ENCODE peak calls at places on chromosomes 3 and 15, in six cellular contexts. I is aorta; W is naive thymus-derived CD4-positive, alpha-beta T cell; M is endodermal cell; D is A673; C is HepG2. R is an unnamed sample.

GRCh38 chr3:120177907-120178306 is 83.7 kb upstream of the GSK3B start:
- DNase-seq in I (no peak), W (no peak), M (peak; percentile 76), D (no peak), C (peak; percentile 23), R (no peak)

GRCh38 chr3:176362191-176362731 is 835.0 kb downstream of the TBL1XR1 start:
- DNase-seq in I (peak; percentile 64), W (no peak), M (peak; percentile 83), D (no peak), C (no peak), R (peak; percentile 53)

GRCh38 chr3:43766672-43767465 is 76.1 kb downstream of the ABHD5 start:
- DNase-seq in I (no peak), W (no peak), M (no peak), D (peak; percentile 51), C (no peak), R (no peak)

GRCh38 chr3:46080124-46080991 is 53.1 kb upstream of the XCR1 start:
- DNase-seq in I (no peak), W (no peak), M (no peak), D (no peak), C (no peak), R (no peak)

GRCh38 chr3:188362405-188362831 is 208.5 kb downstream of the LPP start:
- DNase-seq in I (no peak), W (no peak), M (no peak), D (no peak), C (peak; percentile 73), R (no peak)

GRCh38 chr3:105417538-105418289 is 51.0 kb downstream of the ALCAM start:
- DNase-seq in I (no peak), W (no peak), M (no peak), D (no peak), C (no peak), R (no peak)

GRCh38 chr3:148084931-148085330 is 612.8 kb upstream of the AGTR1 start:
- DNase-seq in I (no peak), W (no peak), M (no peak), D (peak; percentile 25), C (no peak), R (no peak)

GRCh38 chr3:56835626-56836025 is 33.9 kb upstream of the ARHGEF3 start:
- DNase-seq in I (no peak), W (no peak), M (no peak), D (no peak), C (no peak), R (no peak)

GRCh38 chr15:25347707-25348106 is 91.1 kb downstream of the UBE3A start:
- DNase-seq in I (no peak), W (no peak), M (no peak), D (no peak), C (no peak), R (no peak)

GRCh38 chr15:49064281-49064653 is 18.0 kb upstream of the SECISBP2L start:
- DNase-seq in I (no peak), W (no peak), M (no peak), D (no peak), C (peak; percentile 19), R (no peak)

GRCh38 chr15:41334293-41335120 is 1.8 kb downstream of the NUSAP1 start:
- DNase-seq in I (no peak), W (no peak), M (no peak), D (no peak), C (no peak), R (no peak)

GRCh38 chr3:150242220-150242938 is 165.7 kb upstream of the TSC22D2 start:
- DNase-seq in I (no peak), W (no peak), M (no peak), D (peak; percentile 47), C (no peak), R (no peak)

GRCh38 chr3:51896607-51897305 is 6.4 kb downstream of the IQCF1 start:
- DNase-seq in I (no peak), W (no peak), M (no peak), D (no peak), C (no peak), R (no peak)

GRCh38 chr3:55622733-55623132 is 135.6 kb upstream of the WNT5A start:
- DNase-seq in I (no peak), W (no peak), M (no peak), D (no peak), C (no peak), R (no peak)

GRCh38 chr3:72255736-72256559 is 471.0 kb upstream of the PROK2 start:
- DNase-seq in I (no peak), W (peak; percentile 33), M (peak; percentile 62), D (peak; percentile 23), C (no peak), R (peak; percentile 41)

GRCh38 chr3:105422645-105423044 is 55.9 kb downstream of the ALCAM start:
- DNase-seq in I (no peak), W (no peak), M (no peak), D (no peak), C (no peak), R (no peak)

GRCh38 chr3:143831998-143832397 is 16.3 kb downstream of the SLC9A9 start:
- DNase-seq in I (no peak), W (no peak), M (no peak), D (no peak), C (no peak), R (no peak)
- H3K4me3 ChIP-seq in I (no peak overlapping the region), W (no peak overlapping the region), M (no peak overlapping the region), D (no peak overlapping the region), C (no peak overlapping the region), R (no peak overlapping the region)

GRCh38 chr3:101423984-101424888 is 88.8 kb downstream of the SENP7 start:
- DNase-seq in I (no peak), W (peak; percentile 4), M (no peak), D (no peak), C (no peak), R (no peak)
- H3K27ac ChIP-seq in I (no peak overlapping the region), W (no peak overlapping the region), M (no peak overlapping the region), D (no peak overlapping the region), C (no peak overlapping the region), R (no peak overlapping the region)

GRCh38 chr3:24047513-24047912 is 102.4 kb downstream of the NR1D2 start:
- DNase-seq in I (no peak), W (no peak), M (no peak), D (no peak), C (no peak), R (no peak)

GRCh38 chr3:24042879-24043567 is 97.9 kb downstream of the NR1D2 start:
- DNase-seq in I (no peak), W (no peak), M (no peak), D (no peak), C (no peak), R (no peak)

GRCh38 chr3:24042174-24042878 is 97.2 kb downstream of the NR1D2 start:
- DNase-seq in I (no peak), W (no peak), M (no peak), D (no peak), C (no peak), R (no peak)

GRCh38 chr3:24046214-24046613 is 101.1 kb downstream of the NR1D2 start:
- DNase-seq in I (no peak), W (no peak), M (no peak), D (no peak), C (no peak), R (no peak)

GRCh38 chr3:24043985-24044384 is 98.9 kb downstream of the NR1D2 start:
- DNase-seq in I (no peak), W (no peak), M (no peak), D (no peak), C (no peak), R (no peak)
- H3K4me3 ChIP-seq in I (no peak overlapping the region), W (no peak overlapping the region), M (no peak overlapping the region), D (no peak overlapping the region), C (no peak overlapping the region), R (no peak overlapping the region)

GRCh38 chr15:31163769-31164572 is 62.4 kb upstream of the TRPM1 start:
- DNase-seq in I (no peak), W (no peak), M (no peak), D (no peak), C (no peak), R (no peak)
- H3K27ac ChIP-seq in I (no peak overlapping the region), W (no peak overlapping the region), M (no peak overlapping the region), D (no peak overlapping the region), C (no peak overlapping the region), R (no peak overlapping the region)

GRCh38 chr3:134796313-134797079 is 1.4 kb downstream of the EPHB1 start:
- DNase-seq in I (peak; percentile 76), W (no peak), M (peak; percentile 82), D (peak; percentile 24), C (no peak), R (no peak)
- H3K4me3 ChIP-seq in I (peak overlapping the region; percentile 44), W (no peak overlapping the region), M (peak overlapping the region; percentile 81), D (peak overlapping the region; percentile 46), C (no peak overlapping the region), R (peak overlapping the region; percentile 64)

DNA sequence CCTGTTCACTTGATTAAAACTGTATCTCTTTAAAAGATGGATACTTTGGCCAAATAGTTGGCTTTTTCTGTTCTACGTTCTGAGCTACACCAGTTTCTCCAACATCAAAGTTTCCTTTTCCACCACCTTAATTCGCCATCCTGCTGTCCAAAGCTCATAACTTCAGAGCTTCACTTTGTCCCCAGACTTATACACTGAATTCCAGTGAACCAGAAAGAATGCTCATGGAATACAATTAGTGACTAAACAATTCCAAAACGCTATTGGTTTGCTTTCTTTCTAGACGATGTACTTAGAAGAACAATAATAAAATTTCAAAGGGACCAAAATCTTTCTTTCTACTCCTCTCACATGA is 23.2 kb downstream of the GPR15 start:
- DNase-seq in I (no peak), W (no peak), M (no peak), D (no peak), C (no peak), R (no peak)
- H3K27ac ChIP-seq in I (no peak overlapping the region), W (no peak overlapping the region), M (no peak overlapping the region), D (no peak overlapping the region), C (no peak overlapping the region), R (no peak overlapping the region)

DNA sequence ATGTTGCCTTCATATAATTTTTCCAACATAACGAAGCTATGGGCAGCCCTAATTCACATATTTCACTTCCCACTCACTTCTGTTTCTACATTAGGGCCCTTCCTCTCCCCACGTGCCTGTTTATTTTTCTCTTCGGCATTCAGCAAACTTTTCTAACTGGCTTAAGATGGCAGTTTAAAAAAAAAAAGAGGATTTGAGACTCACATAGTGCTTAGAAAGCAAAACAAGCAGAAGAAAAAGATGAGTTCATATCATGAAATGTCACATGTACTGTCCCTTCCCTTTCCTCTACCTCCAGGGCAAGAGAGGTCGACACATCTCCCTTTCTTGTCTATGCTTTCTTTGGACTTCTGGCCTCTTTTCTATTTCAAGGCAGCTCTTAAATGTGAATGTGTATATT is 30.6 kb downstream of the SLC49A4 start:
- DNase-seq in I (no peak), W (no peak), M (no peak), D (no peak), C (no peak), R (no peak)
- H3K4me3 ChIP-seq in I (no peak overlapping the region), W (no peak overlapping the region), M (no peak overlapping the region), D (no peak overlapping the region), C (no peak overlapping the region), R (no peak overlapping the region)